ENCODE peak calls at places on chromosomes 16 and 17, in four cellular contexts. Q, I, F and C are unnamed samples.

GRCh38 chr16:84832488-84833141 is 12.8 kb downstream of the CRISPLD2 start:
- DNase-seq in F (no peak), I (no peak), Q (no peak), C (no peak)

GRCh38 chr17:68706351-68706750 is 105.2 kb upstream of the FAM20A start:
- DNase-seq in F (no peak), Q (no peak), I (no peak), C (no peak)

GRCh38 chr16:86925067-86925791 is 346.9 kb downstream of the FOXL1 start:
- DNase-seq in Q (peak; percentile 86), I (no peak), F (no peak), C (no peak)

GRCh38 chr16:85316321-85316919 is 204.1 kb upstream of the CIBAR2 start:
- DNase-seq in Q (peak; percentile 61), F (peak; percentile 85), I (peak; percentile 60), C (peak; percentile 16)

GRCh38 chr17:50290074-50290702 is 15.9 kb downstream of the TMEM92 start:
- DNase-seq in F (no peak), Q (peak; percentile 90), I (peak; percentile 98), C (no peak)

GRCh38 chr16:10514369-10515055 is 65.9 kb downstream of the EMP2 start:
- DNase-seq in I (peak; percentile 69), Q (peak; percentile 55), F (peak; percentile 79), C (peak; percentile 75)

GRCh38 chr16:1825864-1826690 is 548 bp downstream of the HAGH start:
- DNase-seq in I (peak; percentile 49), F (peak; percentile 76), Q (peak; percentile 50), C (peak; percentile 81)

GRCh38 chr17:2390199-2390880 is 10.5 kb downstream of the MNT start:
- DNase-seq in I (no peak), Q (no peak), F (no peak), C (no peak)

GRCh38 chr17:63246344-63246743 is 199.8 kb downstream of the CYB561 start:
- DNase-seq in F (no peak), Q (no peak), I (no peak), C (no peak)

GRCh38 chr17:31571124-31571892 is 179.8 kb downstream of the RAB11FIP4 start:
- DNase-seq in Q (no peak), F (no peak), I (peak; percentile 18), C (no peak)

GRCh38 chr17:6752068-6752909 is 3.6 kb upstream of the XAF1 start:
- DNase-seq in F (no peak), Q (peak; percentile 96), I (peak; percentile 75), C (no peak)

GRCh38 chr16:49959552-49960277 is 65.3 kb upstream of the CNEP1R1 start:
- DNase-seq in Q (no peak), F (no peak), I (no peak), C (no peak)

GRCh38 chr17:79852748-79853147 is 13.5 kb upstream of the CBX4 start:
- DNase-seq in I (peak; percentile 36), Q (peak; percentile 66), F (no peak), C (peak; percentile 54)

DNA sequence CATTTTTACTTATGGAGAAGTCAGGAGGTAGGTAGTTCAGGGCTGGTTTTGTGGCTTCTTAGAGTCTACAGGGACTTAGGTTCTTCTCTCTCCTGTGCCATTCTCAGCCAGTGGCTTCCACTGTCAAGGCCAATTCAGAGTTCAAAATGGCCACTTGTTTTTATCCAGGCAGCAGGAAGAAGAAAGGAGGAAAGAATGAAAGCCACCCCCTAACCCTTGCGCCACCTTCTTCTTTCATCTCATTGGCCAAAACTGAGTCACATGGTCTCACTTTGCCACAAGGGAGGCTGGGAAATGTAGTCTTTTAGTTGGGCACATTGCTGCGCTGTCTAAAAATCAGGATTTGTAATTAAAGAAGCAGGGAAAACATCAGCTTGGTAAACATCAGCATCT is 60.8 kb upstream of the MED9 start:
- DNase-seq in Q (peak; percentile 91), F (peak; percentile 89), I (peak; percentile 81), C (peak; percentile 49)
- H2AFZ ChIP-seq in Q (peak overlapping the region; percentile 39), F (no peak overlapping the region), I (peak overlapping the region; percentile 49), C (peak overlapping the region; percentile 61)

GRCh38 chr17:385195-385835 is 32.7 kb upstream of the RPH3AL start:
- DNase-seq in F (peak; percentile 66), I (peak; percentile 13), Q (no peak), C (no peak)
- TF ChIP-seq EZH2 in F (peak; percentile 52), I (no peak), Q (peak; percentile 17), C (no peak)

GRCh38 chr16:74025-74424 is 1.6 kb upstream of the RHBDF1 start:
- DNase-seq in F (no peak), Q (no peak), I (no peak), C (no peak)

GRCh38 chr16:69181-69580 is 3.2 kb downstream of the RHBDF1 start:
- DNase-seq in Q (no peak), I (no peak), F (no peak), C (no peak)

GRCh38 chr16:71210-71539 is 1.3 kb downstream of the RHBDF1 start:
- DNase-seq in F (no peak), I (no peak), Q (no peak), C (no peak)

GRCh38 chr16:72561-73537 is at the start of gene RHBDF1:
- DNase-seq in F (peak; percentile 83), I (peak; percentile 63), Q (peak; percentile 46), C (peak; percentile 45)

GRCh38 chr16:71540-72341 is 690 bp downstream of the RHBDF1 start:
- DNase-seq in Q (peak; percentile 40), I (peak; percentile 93), F (peak; percentile 97), C (no peak)
- H2AFZ ChIP-seq in Q (peak overlapping the region; percentile 7), I (peak overlapping the region; percentile 55), F (peak overlapping the region; percentile 74), C (no peak overlapping the region)

GRCh38 chr17:35795871-35796265 is 427 bp upstream of the MMP28 start:
- DNase-seq in Q (no peak), I (no peak), F (no peak), C (no peak)
- TF ChIP-seq EZH2 in Q (no peak), I (no peak), F (no peak), C (no peak)

GRCh38 chr16:66205287-66206167 is 161.0 kb upstream of the CDH5 start:
- DNase-seq in F (no peak), Q (no peak), I (peak; percentile 52), C (no peak)
- H2AFZ ChIP-seq in F (peak overlapping the region; percentile 86), Q (no peak overlapping the region), I (no peak overlapping the region), C (no peak overlapping the region)